ENCODE peak calls at places on chromosome 18, in nine cellular contexts. One of them, this sample, is unnamed.

GRCh38 chr18:77086034-77086433 is 46.5 kb downstream of the MBP start:
- DNase-seq in mammary epithelial cell: peak
- DNase-seq in testis: no peak
- DNase-seq in adrenal gland: no peak
- DNase-seq in stomach: no peak
- DNase-seq in thoracic aorta: no peak
- DNase-seq in left ventricle myocardium inferior: no peak
- DNase-seq in body of pancreas: no peak
- DNase-seq in right atrium auricular region: no peak
- DNase-seq in this sample: peak

GRCh38 chr18:46706968-46707367 is 49.9 kb downstream of the ST8SIA5 start:
- DNase-seq in body of pancreas: no peak
- DNase-seq in left ventricle myocardium inferior: no peak
- DNase-seq in adrenal gland: peak
- DNase-seq in thoracic aorta: no peak
- DNase-seq in mammary epithelial cell: peak
- DNase-seq in right atrium auricular region: no peak
- DNase-seq in stomach: no peak
- DNase-seq in testis: no peak
- DNase-seq in this sample: no peak

GRCh38 chr18:6449213-6449612 is 34.5 kb upstream of the L3MBTL4 start:
- DNase-seq in body of pancreas: no peak
- DNase-seq in stomach: no peak
- DNase-seq in adrenal gland: no peak
- DNase-seq in thoracic aorta: no peak
- DNase-seq in right atrium auricular region: no peak
- DNase-seq in left ventricle myocardium inferior: no peak
- DNase-seq in testis: no peak
- DNase-seq in mammary epithelial cell: no peak
- DNase-seq in this sample: no peak

GRCh38 chr18:45449761-45450227 is 165.5 kb upstream of the SLC14A2 start:
- DNase-seq in right atrium auricular region: no peak
- DNase-seq in mammary epithelial cell: no peak
- DNase-seq in stomach: peak
- DNase-seq in adrenal gland: peak
- DNase-seq in thoracic aorta: no peak
- DNase-seq in testis: peak
- DNase-seq in left ventricle myocardium inferior: peak
- DNase-seq in body of pancreas: peak
- DNase-seq in this sample: peak

GRCh38 chr18:48739266-48740067 is 200.6 kb downstream of the CTIF start:
- DNase-seq in body of pancreas: no peak
- DNase-seq in left ventricle myocardium inferior: no peak
- DNase-seq in testis: no peak
- DNase-seq in stomach: no peak
- DNase-seq in adrenal gland: no peak
- DNase-seq in mammary epithelial cell: no peak
- DNase-seq in right atrium auricular region: no peak
- DNase-seq in thoracic aorta: no peak
- DNase-seq in this sample: no peak

GRCh38 chr18:25701821-25702220 is 349.9 kb upstream of the ZNF521 start:
- DNase-seq in stomach: no peak
- DNase-seq in body of pancreas: no peak
- DNase-seq in testis: no peak
- DNase-seq in adrenal gland: no peak
- DNase-seq in left ventricle myocardium inferior: no peak
- DNase-seq in mammary epithelial cell: no peak
- DNase-seq in thoracic aorta: no peak
- DNase-seq in right atrium auricular region: no peak
- DNase-seq in this sample: no peak

GRCh38 chr18:50806208-50806616 is 13.6 kb downstream of the MRO start:
- DNase-seq in thoracic aorta: no peak
- DNase-seq in left ventricle myocardium inferior: peak
- DNase-seq in stomach: no peak
- DNase-seq in testis: no peak
- DNase-seq in adrenal gland: peak
- DNase-seq in mammary epithelial cell: no peak
- DNase-seq in body of pancreas: peak
- DNase-seq in right atrium auricular region: no peak
- DNase-seq in this sample: no peak

GRCh38 chr18:45060102-45060501 is 379.4 kb downstream of the SETBP1 start:
- DNase-seq in left ventricle myocardium inferior: no peak
- DNase-seq in thoracic aorta: no peak
- DNase-seq in adrenal gland: no peak
- DNase-seq in mammary epithelial cell: peak
- DNase-seq in right atrium auricular region: no peak
- DNase-seq in testis: no peak
- DNase-seq in body of pancreas: no peak
- DNase-seq in stomach: no peak
- DNase-seq in this sample: no peak

GRCh38 chr18:63130176-63130575 is 189.4 kb downstream of the BCL2 start:
- DNase-seq in thoracic aorta: no peak
- DNase-seq in left ventricle myocardium inferior: no peak
- DNase-seq in right atrium auricular region: no peak
- DNase-seq in testis: no peak
- DNase-seq in mammary epithelial cell: no peak
- DNase-seq in stomach: no peak
- DNase-seq in body of pancreas: no peak
- DNase-seq in adrenal gland: no peak
- DNase-seq in this sample: no peak

GRCh38 chr18:63126134-63127067 is 193.2 kb downstream of the BCL2 start:
- DNase-seq in right atrium auricular region: no peak
- DNase-seq in stomach: no peak
- DNase-seq in body of pancreas: no peak
- DNase-seq in testis: no peak
- DNase-seq in left ventricle myocardium inferior: no peak
- DNase-seq in thoracic aorta: no peak
- DNase-seq in adrenal gland: no peak
- DNase-seq in mammary epithelial cell: no peak
- DNase-seq in this sample: no peak

GRCh38 chr18:63131944-63132818 is 187.4 kb downstream of the BCL2 start:
- DNase-seq in body of pancreas: no peak
- DNase-seq in adrenal gland: no peak
- DNase-seq in stomach: no peak
- DNase-seq in testis: no peak
- DNase-seq in mammary epithelial cell: no peak
- DNase-seq in left ventricle myocardium inferior: no peak
- DNase-seq in thoracic aorta: no peak
- DNase-seq in right atrium auricular region: no peak
- DNase-seq in this sample: no peak

GRCh38 chr18:63131106-63131943 is 188.2 kb downstream of the BCL2 start:
- DNase-seq in body of pancreas: peak
- DNase-seq in testis: peak
- DNase-seq in stomach: no peak
- DNase-seq in adrenal gland: peak
- DNase-seq in thoracic aorta: peak
- DNase-seq in mammary epithelial cell: peak
- DNase-seq in right atrium auricular region: peak
- DNase-seq in left ventricle myocardium inferior: no peak
- DNase-seq in this sample: peak

GRCh38 chr18:63128242-63128967 is 191.2 kb downstream of the BCL2 start:
- DNase-seq in adrenal gland: no peak
- DNase-seq in body of pancreas: no peak
- DNase-seq in thoracic aorta: no peak
- DNase-seq in stomach: no peak
- DNase-seq in left ventricle myocardium inferior: no peak
- DNase-seq in testis: no peak
- DNase-seq in right atrium auricular region: no peak
- DNase-seq in mammary epithelial cell: no peak
- DNase-seq in this sample: no peak
- H3K4me3 ChIP-seq in adrenal gland: no peak
- H3K4me3 ChIP-seq in body of pancreas: no peak
- H3K4me3 ChIP-seq in thoracic aorta: no peak
- H3K4me3 ChIP-seq in stomach: no peak
- H3K4me3 ChIP-seq in left ventricle myocardium inferior: no peak
- H3K4me3 ChIP-seq in testis: no peak
- H3K4me3 ChIP-seq in right atrium auricular region: no peak
- H3K4me3 ChIP-seq in mammary epithelial cell: no peak
- H3K4me3 ChIP-seq in this sample: no peak

DNA sequence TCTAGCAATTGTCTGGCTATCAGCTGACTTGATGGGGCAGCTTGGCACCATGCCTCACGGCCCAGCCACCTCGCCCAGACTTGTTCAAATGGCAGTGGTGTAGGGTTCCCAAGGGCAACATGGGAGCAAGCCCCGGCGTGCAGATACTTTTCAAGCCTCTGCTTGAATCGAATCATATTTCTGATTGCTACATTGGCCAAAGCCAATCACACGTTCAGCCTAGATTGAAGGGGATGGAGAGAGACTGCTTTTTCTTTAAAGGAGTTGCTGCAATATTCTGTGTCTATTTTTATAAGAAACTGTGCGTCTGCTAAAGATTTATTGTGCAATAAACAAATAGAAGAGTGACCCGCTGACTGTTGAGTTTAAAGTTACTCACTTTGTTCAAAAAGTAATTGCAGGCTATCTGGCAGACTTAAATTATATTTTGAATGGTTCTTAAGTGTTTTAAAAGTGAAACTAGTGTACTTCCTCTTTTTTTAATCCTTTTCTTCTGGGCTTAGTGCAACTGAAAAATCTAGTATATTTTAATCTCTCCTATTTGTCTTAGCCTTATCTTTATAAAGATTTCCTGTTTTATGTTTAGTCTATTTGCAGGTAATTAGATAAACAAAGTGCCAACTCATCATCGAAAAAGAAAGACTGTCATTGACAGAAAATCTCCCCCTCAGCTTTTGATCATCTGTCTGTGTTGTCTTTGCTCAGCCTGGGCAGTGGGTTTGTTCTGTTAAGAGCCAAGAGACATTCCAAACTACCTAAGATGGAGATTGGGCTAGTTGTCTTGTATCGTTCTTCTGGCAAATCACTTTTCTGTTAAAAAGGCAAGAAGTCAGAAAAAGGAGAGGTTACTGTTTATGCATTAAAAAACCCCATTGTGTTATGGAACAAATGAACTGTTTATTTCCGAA is 156.1 kb downstream of the TPGS2 start:
- DNase-seq in testis: no peak
- DNase-seq in stomach: no peak
- DNase-seq in right atrium auricular region: no peak
- DNase-seq in adrenal gland: peak
- DNase-seq in mammary epithelial cell: peak
- DNase-seq in left ventricle myocardium inferior: no peak
- DNase-seq in thoracic aorta: no peak
- DNase-seq in body of pancreas: peak
- DNase-seq in this sample: peak
- H3K27ac ChIP-seq in testis: no peak
- H3K27ac ChIP-seq in stomach: no peak
- H3K27ac ChIP-seq in right atrium auricular region: peak
- H3K27ac ChIP-seq in adrenal gland: peak
- H3K27ac ChIP-seq in mammary epithelial cell: peak
- H3K27ac ChIP-seq in left ventricle myocardium inferior: peak
- H3K27ac ChIP-seq in thoracic aorta: peak
- H3K27ac ChIP-seq in body of pancreas: no peak
- H3K27ac ChIP-seq in this sample: peak

DNA sequence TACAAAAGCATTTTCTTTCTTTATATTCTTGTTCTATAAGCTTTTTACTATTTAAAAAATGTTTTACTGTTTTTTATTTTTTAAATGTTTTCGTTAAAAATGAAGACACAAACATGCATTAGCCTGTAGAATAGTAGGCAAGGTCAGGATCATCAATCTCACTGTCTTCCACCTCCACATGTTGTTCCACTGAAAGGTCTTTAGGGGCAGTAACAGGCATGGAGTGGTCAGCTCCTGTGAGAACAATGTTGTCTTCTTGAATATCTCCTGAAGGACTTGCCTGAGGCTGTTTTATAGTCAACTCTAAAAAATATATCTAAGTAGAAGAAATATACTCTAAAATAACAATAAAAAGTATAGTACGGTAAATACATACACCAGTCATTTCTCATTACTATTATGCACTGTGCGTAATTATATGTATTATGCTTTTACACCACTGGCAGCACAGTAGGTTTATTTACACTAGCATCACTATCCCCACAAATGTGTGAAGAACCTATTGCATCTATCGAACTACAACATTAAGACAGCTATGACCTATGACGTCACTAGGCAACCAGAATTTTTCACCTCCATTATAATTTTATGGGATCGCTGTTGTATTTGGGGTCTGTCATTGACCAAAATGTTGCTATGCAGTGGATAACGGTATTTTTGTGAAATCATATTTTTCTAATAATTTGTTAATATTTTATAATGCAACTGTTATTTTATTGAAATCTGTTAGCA is 764.3 kb downstream of the METTL4 start:
- DNase-seq in left ventricle myocardium inferior: no peak
- DNase-seq in adrenal gland: no peak
- DNase-seq in stomach: no peak
- DNase-seq in thoracic aorta: no peak
- DNase-seq in body of pancreas: no peak
- DNase-seq in mammary epithelial cell: no peak
- DNase-seq in right atrium auricular region: no peak
- DNase-seq in testis: no peak
- DNase-seq in this sample: no peak
- TF ChIP-seq CTCF in left ventricle myocardium inferior: no peak
- TF ChIP-seq CTCF in adrenal gland: no peak
- TF ChIP-seq CTCF in stomach: no peak
- TF ChIP-seq CTCF in thoracic aorta: no peak
- TF ChIP-seq CTCF in body of pancreas: no peak
- TF ChIP-seq CTCF in mammary epithelial cell: no peak
- TF ChIP-seq CTCF in right atrium auricular region: no peak
- TF ChIP-seq CTCF in testis: no peak
- TF ChIP-seq CTCF in this sample: no peak

GRCh38 chr18:12307871-12308385 is at the start of gene TUBB6:
- DNase-seq in body of pancreas: peak
- DNase-seq in testis: peak
- DNase-seq in right atrium auricular region: peak
- DNase-seq in thoracic aorta: no peak
- DNase-seq in stomach: peak
- DNase-seq in adrenal gland: peak
- DNase-seq in left ventricle myocardium inferior: peak
- DNase-seq in mammary epithelial cell: peak
- DNase-seq in this sample: peak
- H3K4me3 ChIP-seq in body of pancreas: peak
- H3K4me3 ChIP-seq in testis: peak
- H3K4me3 ChIP-seq in right atrium auricular region: peak
- H3K4me3 ChIP-seq in thoracic aorta: peak
- H3K4me3 ChIP-seq in stomach: peak
- H3K4me3 ChIP-seq in adrenal gland: no peak
- H3K4me3 ChIP-seq in left ventricle myocardium inferior: peak
- H3K4me3 ChIP-seq in mammary epithelial cell: peak
- H3K4me3 ChIP-seq in this sample: peak

DNA sequence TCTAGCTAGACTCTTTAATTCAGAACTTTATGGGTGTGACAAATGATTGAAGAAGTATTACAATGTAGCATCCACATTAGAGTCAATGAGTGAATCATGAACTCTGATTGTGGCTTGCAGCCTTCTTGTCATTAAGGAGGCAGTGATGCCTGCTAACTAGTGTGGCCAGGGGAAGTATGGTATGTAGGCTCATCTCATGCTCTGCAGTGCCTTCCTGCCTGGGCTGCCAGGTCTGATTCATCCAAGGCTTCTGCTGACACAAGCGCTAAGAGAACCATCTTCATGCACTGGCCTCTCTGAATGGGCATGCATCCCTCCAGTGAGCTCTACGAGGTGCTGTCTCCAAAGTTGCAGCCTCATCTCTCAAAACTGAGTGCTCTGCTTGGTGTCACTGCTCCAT is 144.3 kb downstream of the MTCL1 start:
- DNase-seq in thoracic aorta: no peak
- DNase-seq in stomach: no peak
- DNase-seq in testis: no peak
- DNase-seq in mammary epithelial cell: no peak
- DNase-seq in adrenal gland: no peak
- DNase-seq in body of pancreas: no peak
- DNase-seq in right atrium auricular region: no peak
- DNase-seq in left ventricle myocardium inferior: no peak
- DNase-seq in this sample: no peak
- H3K27ac ChIP-seq in thoracic aorta: no peak
- H3K27ac ChIP-seq in stomach: no peak
- H3K27ac ChIP-seq in testis: no peak
- H3K27ac ChIP-seq in mammary epithelial cell: no peak
- H3K27ac ChIP-seq in adrenal gland: no peak
- H3K27ac ChIP-seq in body of pancreas: no peak
- H3K27ac ChIP-seq in right atrium auricular region: no peak
- H3K27ac ChIP-seq in left ventricle myocardium inferior: no peak
- H3K27ac ChIP-seq in this sample: no peak